ENCODE peak calls at places on chromosomes 11 and 22, in ten cellular contexts. X, N, G, D, Z, T, Y, J, K and C are unnamed samples.

GRCh38 chr11:765025-765801 is 12.1 kb downstream of the GATD1 start:
- DNase-seq in Z (peak; percentile 48), X (peak; percentile 64), J (no peak), N (peak; percentile 43), Y (no peak), G (peak; percentile 50), K (no peak), T (peak; percentile 44), D (no peak), C (peak; percentile 62)

GRCh38 chr11:35750315-35750714 is 87.7 kb downstream of the TRIM44 start:
- DNase-seq in T (no peak), J (no peak), G (no peak), Y (no peak), N (no peak), Z (no peak), K (no peak), X (no peak), D (no peak), C (no peak)

GRCh38 chr22:44884968-44885805 is 124.6 kb downstream of the PHF21B start:
- DNase-seq in T (no peak), K (no peak), Z (no peak), G (no peak), N (no peak), D (no peak), X (no peak), Y (peak; percentile 55), J (no peak), C (no peak)

GRCh38 chr11:113110046-113110445 is 148.8 kb downstream of the NCAM1 start:
- DNase-seq in D (no peak), Z (no peak), K (no peak), N (peak; percentile 10), J (no peak), X (no peak), Y (no peak), G (no peak), T (no peak), C (no peak)

GRCh38 chr11:99069831-99070444 is 49.2 kb downstream of the CNTN5 start:
- DNase-seq in T (no peak), X (peak; percentile 51), N (peak; percentile 57), D (peak; percentile 0), J (no peak), K (no peak), Y (no peak), G (no peak), Z (peak; percentile 8), C (no peak)

GRCh38 chr11:35292290-35292689 is 127.1 kb downstream of the SLC1A2 start:
- DNase-seq in G (no peak), N (no peak), Z (no peak), X (no peak), D (no peak), T (no peak), J (no peak), Y (no peak), K (no peak), C (no peak)

GRCh38 chr22:20434773-20435172 is 2.9 kb downstream of the SCARF2 start:
- DNase-seq in T (no peak), N (no peak), Y (no peak), X (no peak), K (no peak), D (no peak), G (no peak), J (no peak), Z (no peak), C (no peak)

GRCh38 chr22:50622723-50623327 is 5.1 kb downstream of the ARSA start:
- DNase-seq in X (no peak), G (no peak), T (no peak), Z (peak; percentile 62), J (no peak), Y (no peak), D (no peak), K (no peak), N (no peak), C (no peak)

GRCh38 chr11:107018274-107018901 is at the start of gene GUCY1A2:
- DNase-seq in T (no peak), K (no peak), G (no peak), J (peak; percentile 40), N (peak; percentile 5), Z (no peak), X (peak; percentile 46), Y (no peak), D (no peak), C (peak; percentile 16)

GRCh38 chr11:13939952-13940610 is 22.4 kb upstream of the SPON1 start:
- DNase-seq in N (no peak), K (no peak), D (no peak), Y (no peak), J (no peak), X (no peak), G (no peak), T (no peak), Z (peak; percentile 84), C (no peak)

GRCh38 chr11:66333896-66334604 is 2.2 kb downstream of the RIN1 start:
- DNase-seq in K (no peak), J (no peak), D (no peak), X (no peak), T (no peak), N (no peak), G (no peak), Z (no peak), Y (no peak), C (no peak)

GRCh38 chr22:37659066-37659896 is 758 bp downstream of the PDXP start:
- DNase-seq in N (no peak), Z (no peak), G (no peak), X (no peak), J (no peak), T (peak; percentile 22), K (no peak), Y (no peak), D (no peak), C (no peak)

GRCh38 chr22:46070722-46071450 is 79.4 kb upstream of the PPARA start:
- DNase-seq in J (peak; percentile 60), N (peak; percentile 60), K (no peak), Y (peak; percentile 75), G (no peak), X (peak; percentile 75), T (peak; percentile 35), D (no peak), Z (no peak), C (peak; percentile 61)

GRCh38 chr22:20430641-20431519 is 6.7 kb downstream of the SCARF2 start:
- DNase-seq in T (peak; percentile 11), Y (no peak), D (no peak), K (peak; percentile 30), N (no peak), G (peak; percentile 56), X (peak; percentile 80), Z (peak; percentile 15), J (no peak), C (no peak)

GRCh38 chr11:64384981-64385952 is 26.3 kb downstream of the RPS6KA4 start:
- DNase-seq in D (no peak), Y (no peak), J (no peak), G (no peak), T (peak; percentile 85), X (peak; percentile 48), Z (no peak), K (no peak), N (no peak), C (no peak)

GRCh38 chr11:75524576-75525432 is 937 bp downstream of the GDPD5 start:
- DNase-seq in K (peak; percentile 22), X (peak; percentile 21), T (peak; percentile 41), G (peak; percentile 11), J (no peak), Z (no peak), D (no peak), N (no peak), Y (peak; percentile 69), C (peak; percentile 59)

GRCh38 chr11:28077524-28077923 is 30.4 kb downstream of the KIF18A start:
- DNase-seq in J (no peak), G (no peak), K (no peak), Z (no peak), D (no peak), X (no peak), N (no peak), T (no peak), Y (no peak), C (no peak)

GRCh38 chr11:81197396-81197795 is 1536.3 kb downstream of the FAM181B start:
- DNase-seq in K (no peak), X (no peak), T (no peak), G (no peak), Z (no peak), Y (no peak), N (no peak), D (no peak), J (no peak), C (no peak)

GRCh38 chr11:124746621-124747243 is 5.3 kb downstream of the VSIG2 start:
- DNase-seq in D (no peak), N (peak; percentile 94), K (peak; percentile 57), J (peak; percentile 47), X (peak; percentile 79), Y (peak; percentile 74), G (peak; percentile 54), T (peak; percentile 5), Z (peak; percentile 74), C (peak; percentile 94)

GRCh38 chr11:131354251-131354701 is 16.1 kb upstream of the NTM start:
- DNase-seq in J (no peak), G (no peak), T (no peak), X (no peak), Y (no peak), D (no peak), Z (no peak), N (no peak), K (no peak), C (no peak)

GRCh38 chr11:93986716-93987115 is 34.4 kb upstream of the HEPHL1 start:
- DNase-seq in Z (peak; percentile 91), K (no peak), T (no peak), X (no peak), J (no peak), Y (no peak), D (no peak), G (no peak), N (peak; percentile 10), C (no peak)

GRCh38 chr11:62542750-62543567 is 3.6 kb downstream of the AHNAK start:
- DNase-seq in X (peak; percentile 81), G (peak; percentile 53), K (peak; percentile 81), N (peak; percentile 74), J (peak; percentile 86), T (peak; percentile 73), Z (peak; percentile 73), Y (peak; percentile 88), D (no peak), C (peak; percentile 76)

GRCh38 chr11:2012440-2012839 is 14.8 kb upstream of the H19 start:
- DNase-seq in J (no peak), D (no peak), G (no peak), N (no peak), T (no peak), X (no peak), Z (no peak), K (no peak), Y (no peak), C (no peak)

GRCh38 chr22:19873960-19874306 is 19.3 kb upstream of the GNB1L start:
- DNase-seq in Z (no peak), D (no peak), N (no peak), T (no peak), K (no peak), J (peak; percentile 10), G (no peak), X (no peak), Y (peak; percentile 56), C (peak; percentile 13)

GRCh38 chr11:45332486-45332934 is 46.4 kb upstream of the SYT13 start:
- DNase-seq in G (no peak), T (no peak), J (peak; percentile 58), D (no peak), K (no peak), Y (no peak), Z (no peak), N (peak; percentile 66), X (peak; percentile 67), C (peak; percentile 29)

GRCh38 chr11:77154381-77155081 is 26.5 kb downstream of the MYO7A start:
- DNase-seq in J (no peak), Z (no peak), T (no peak), N (no peak), Y (no peak), X (no peak), D (no peak), G (no peak), K (no peak), C (no peak)

GRCh38 chr11:41486436-41486835 is 27.0 kb upstream of the LRRC4C start:
- DNase-seq in J (no peak), D (no peak), Y (no peak), K (no peak), X (no peak), G (no peak), Z (peak; percentile 25), N (no peak), T (no peak), C (no peak)